ENCODE peak calls at places on chromosomes 3 and 15, in nine cellular contexts. R is RWPE1; H is NCI-H1105; M is vagina; L is islet precursor cell; W is activated CD4-positive, alpha-beta T cell treated with anti-CD3 and anti-CD28 coated beads for 1 hour; G is Caki2; K is CD4-positive, alpha-beta T cell; A is IMR-90. I is an unnamed sample.

GRCh38 chr3:42262525-42262924 is 3.5 kb downstream of the CCK start:
- DNase-seq in R (peak), H (no peak), M (no peak), L (peak), W (no peak), G (no peak), K (no peak), A (peak), I (no peak)

GRCh38 chr3:133268772-133269171 is 131.1 kb upstream of the BFSP2 start:
- DNase-seq in R (no peak), H (peak), M (no peak), L (no peak), W (no peak), G (no peak), K (no peak), A (no peak), I (peak)

GRCh38 chr3:43411429-43411828 is 125.1 kb downstream of the SNRK start:
- DNase-seq in R (no peak), H (peak), M (no peak), L (no peak), W (no peak), G (no peak), K (no peak), A (no peak), I (no peak)

GRCh38 chr15:68377766-68378165 is 54.2 kb downstream of the ITGA11 start:
- DNase-seq in R (no peak), H (no peak), M (peak), L (peak), W (no peak), G (no peak), K (no peak), A (no peak), I (no peak)

GRCh38 chr3:87247086-87247781 is 20.1 kb downstream of the CHMP2B start:
- DNase-seq in R (no peak), H (no peak), M (no peak), L (no peak), W (no peak), G (no peak), K (no peak), A (no peak), I (no peak)

GRCh38 chr3:157921767-157922166 is 184.5 kb downstream of the SHOX2 start:
- DNase-seq in R (no peak), H (peak), M (no peak), L (no peak), W (no peak), G (no peak), K (no peak), A (no peak), I (peak)

GRCh38 chr3:143827425-143827824 is 20.8 kb downstream of the SLC9A9 start:
- DNase-seq in R (no peak), H (no peak), M (no peak), L (no peak), W (no peak), G (no peak), K (no peak), A (no peak), I (no peak)

GRCh38 chr3:43883729-43884396 is 193.1 kb downstream of the ABHD5 start:
- DNase-seq in R (no peak), H (peak), M (peak), L (no peak), W (no peak), G (no peak), K (no peak), A (no peak), I (no peak)

GRCh38 chr3:13496879-13497278 is 16.8 kb downstream of the HDAC11 start:
- DNase-seq in R (no peak), H (no peak), M (no peak), L (no peak), W (no peak), G (no peak), K (no peak), A (no peak), I (no peak)